ENCODE peak calls at places on chromosomes 2 and 18, in ten cellular contexts. J is SK-N-SH, S is endothelial cell of umbilical vein, U is HL-60, Q is GM23338, K is breast epithelium, Y is HCT116, E is SK-N-MC, R is stomach, A is suprapubic skin. N is an unnamed sample.
A peak's percentile ranks its signal among the peaks of the same experiment; 100 is the strongest.

GRCh38 chr2:120441744-120442471 is 96.0 kb downstream of the INHBB start:
- DNase-seq in J (peak; percentile 79), K (peak; percentile 64), E (no peak), S (no peak), Q (peak; percentile 78), Y (no peak), A (peak; percentile 18), R (peak; percentile 88), U (no peak), N (no peak)

GRCh38 chr2:36374586-36374985 is 19.0 kb downstream of the CRIM1 start:
- DNase-seq in J (no peak), Q (no peak), A (no peak), U (no peak), R (no peak), Y (no peak), E (no peak), S (no peak), K (no peak), N (no peak)

GRCh38 chr2:238138331-238139102 is at the start of gene KLHL30:
- DNase-seq in Y (no peak), R (no peak), S (no peak), J (no peak), K (no peak), Q (no peak), U (no peak), A (no peak), E (no peak), N (no peak)

GRCh38 chr2:176172748-176173586 is 15.5 kb upstream of the HOXD1 start:
- DNase-seq in Y (no peak), R (no peak), K (no peak), S (no peak), J (no peak), E (no peak), U (no peak), Q (no peak), A (no peak), N (no peak)

GRCh38 chr2:464562-465309 is 176.8 kb upstream of the ALKAL2 start:
- DNase-seq in J (peak; percentile 34), S (no peak), R (no peak), K (no peak), Q (no peak), E (no peak), Y (no peak), U (no peak), A (no peak), N (no peak)

GRCh38 chr2:240572141-240573031 is 4.1 kb downstream of the RNPEPL1 start:
- DNase-seq in A (no peak), Q (no peak), Y (no peak), U (no peak), R (no peak), E (no peak), K (no peak), S (no peak), J (no peak), N (no peak)

GRCh38 chr2:200320344-200320743 is 13.9 kb downstream of the SPATS2L start:
- DNase-seq in U (no peak), A (no peak), Y (no peak), K (no peak), Q (no peak), R (no peak), E (no peak), S (no peak), J (no peak), N (no peak)

GRCh38 chr18:75125359-75126331 is 83.3 kb downstream of the PTGR3 start:
- DNase-seq in Y (no peak), S (no peak), Q (peak; percentile 53), J (peak; percentile 84), U (no peak), E (no peak), A (peak; percentile 75), R (no peak), K (peak; percentile 16), N (no peak)

GRCh38 chr2:157321514-157321913 is 4.1 kb downstream of the ERMN start:
- DNase-seq in Y (no peak), S (no peak), K (no peak), A (no peak), E (no peak), J (no peak), Q (no peak), U (no peak), R (no peak), N (no peak)

GRCh38 chr18:76528477-76529432 is 33.7 kb upstream of the ZNF516 start:
- DNase-seq in J (no peak), R (peak; percentile 46), Y (no peak), K (no peak), U (peak; percentile 86), Q (peak; percentile 48), A (no peak), E (no peak), S (no peak), N (no peak)

GRCh38 chr2:192245329-192245728 is 50.6 kb upstream of the TMEFF2 start:
- DNase-seq in Q (no peak), J (no peak), R (no peak), E (no peak), U (no peak), Y (no peak), A (no peak), S (no peak), K (no peak), N (no peak)

GRCh38 chr2:227462463-227462951 is 9.4 kb upstream of the AGFG1 start:
- DNase-seq in U (no peak), R (no peak), K (no peak), E (no peak), Q (no peak), S (no peak), A (no peak), Y (no peak), J (no peak), N (no peak)

GRCh38 chr18:49212819-49213218 is 247.6 kb downstream of the DYM start:
- DNase-seq in Q (no peak), S (no peak), A (no peak), Y (no peak), U (no peak), R (no peak), J (no peak), K (no peak), E (no peak), N (no peak)

DNA sequence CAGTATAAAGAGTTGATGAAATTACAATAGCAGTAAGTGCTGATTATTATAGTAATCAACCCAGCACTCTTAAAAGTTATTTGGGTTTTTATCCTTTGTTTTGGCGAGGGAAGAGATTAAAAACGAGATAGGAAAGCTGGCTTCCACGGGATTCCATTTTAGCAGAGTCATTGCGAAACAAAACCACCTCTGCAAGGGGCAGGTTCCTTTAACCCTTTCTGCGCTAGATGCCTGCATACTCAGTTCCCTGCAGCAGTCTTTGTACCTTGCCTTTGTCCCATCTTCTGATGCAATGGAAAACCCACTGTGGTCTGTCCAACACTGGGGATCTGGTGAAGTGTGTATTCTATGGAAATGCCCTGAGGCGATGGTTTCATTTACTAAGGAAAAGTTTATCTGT is 2.7 kb downstream of the YPEL5 start:
- DNase-seq in K (no peak), S (no peak), A (no peak), Y (no peak), R (no peak), U (peak; percentile 12), J (no peak), E (no peak), Q (peak; percentile 80), N (no peak)
- TF ChIP-seq POLR2AphosphoS5 in K (no peak), S (no peak), A (no peak), Y (no peak), R (no peak), U (no peak), J (no peak), E (peak; percentile 53), Q (no peak), N (no peak)

GRCh38 chr2:195343540-195343939 is 313.5 kb upstream of the SLC39A10 start:
- DNase-seq in K (no peak), J (no peak), Q (no peak), S (no peak), R (no peak), E (no peak), Y (no peak), U (no peak), A (no peak), N (no peak)

GRCh38 chr2:195338856-195339255 is 318.2 kb upstream of the SLC39A10 start:
- DNase-seq in Y (no peak), U (no peak), S (no peak), R (no peak), A (no peak), E (no peak), J (no peak), Q (no peak), K (no peak), N (no peak)

GRCh38 chr2:195342105-195342504 is 314.9 kb upstream of the SLC39A10 start:
- DNase-seq in Y (no peak), A (no peak), Q (no peak), K (no peak), R (no peak), S (no peak), E (no peak), J (no peak), U (no peak), N (no peak)

GRCh38 chr2:195343942-195344530 is 313.0 kb upstream of the SLC39A10 start:
- DNase-seq in R (no peak), A (no peak), U (no peak), E (no peak), K (no peak), Q (no peak), J (no peak), Y (no peak), S (no peak), N (no peak)
- H3K4me3 ChIP-seq in R (no peak overlapping the region), A (no peak overlapping the region), U (no peak overlapping the region), E (no peak overlapping the region), K (no peak overlapping the region), Q (no peak overlapping the region), J (no peak overlapping the region), Y (no peak overlapping the region), S (no peak overlapping the region), N (no peak overlapping the region)

GRCh38 chr2:217103752-217104540 is 244.1 kb upstream of the TNP1 start:
- DNase-seq in Y (peak; percentile 15), K (no peak), U (no peak), A (no peak), E (no peak), S (no peak), Q (peak; percentile 12), R (no peak), J (no peak), N (peak; percentile 50)
- H3K27ac ChIP-seq in Y (no peak overlapping the region), K (no peak overlapping the region), U (no peak overlapping the region), A (no peak overlapping the region), E (no peak overlapping the region), S (no peak overlapping the region), Q (no peak overlapping the region), R (no peak overlapping the region), J (no peak overlapping the region), N (no peak overlapping the region)

DNA sequence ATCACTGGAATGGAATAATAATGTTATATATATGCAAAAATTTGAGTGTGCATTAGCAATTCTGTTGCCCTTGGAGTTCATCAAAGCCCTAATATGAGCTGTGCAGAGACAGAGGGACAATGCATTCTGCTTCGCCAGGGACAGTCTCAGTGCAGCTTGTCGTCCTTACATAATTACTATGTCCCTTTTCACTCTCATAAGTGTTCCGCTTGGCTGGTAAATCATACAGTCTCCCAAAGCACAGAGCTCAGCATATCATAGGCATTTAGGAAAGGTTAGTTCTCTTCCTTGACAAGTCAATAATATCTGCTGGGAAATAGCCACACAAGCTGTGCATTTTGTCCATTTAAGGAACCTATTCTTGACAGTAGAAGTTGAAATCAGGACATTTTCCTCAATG is 30.7 kb downstream of the MAPK4 start:
- DNase-seq in Q (no peak), A (no peak), S (no peak), R (no peak), E (no peak), Y (no peak), J (no peak), K (no peak), U (no peak), N (no peak)
- TF ChIP-seq POLR2AphosphoS5 in Q (no peak), A (no peak), S (no peak), R (no peak), E (no peak), Y (no peak), J (no peak), K (no peak), U (no peak), N (no peak)

N was measured in esophagus muscularis mucosa.